ENCODE peak calls at places on chromosomes 6 and 20, in four cellular contexts. B is activated effector memory CD4-positive, alpha-beta T cell treated with anti-CD3 and anti-CD28 coated beads, Interleukin-2, amount 50 U/mL, for 16 hours; T is GM12865; C is hepatic stellate cell. I is an unnamed sample.
A peak's percentile ranks its signal among the peaks of the same experiment; 100 is the strongest.

GRCh38 chr6:89997456-89998445 is 103.5 kb downstream of the GJA10 start:
- DNase-seq in T (no peak), C (no peak), B (no peak), I (no peak)

GRCh38 chr6:7440476-7440875 is 50.9 kb downstream of the RIOK1 start:
- DNase-seq in B (no peak), T (peak; percentile 8), C (peak; percentile 70), I (no peak)

GRCh38 chr6:170514908-170515307 is 38.2 kb downstream of the PSMB1 start:
- DNase-seq in C (no peak), T (no peak), B (no peak), I (no peak)

GRCh38 chr6:87902383-87902782 is 145.3 kb upstream of the SPACA1 start:
- DNase-seq in B (no peak), C (no peak), T (no peak), I (no peak)

GRCh38 chr6:167098825-167099225 is 24.1 kb upstream of the CCR6 start:
- DNase-seq in C (no peak), B (no peak), T (peak; percentile 59), I (no peak)

GRCh38 chr20:57393321-57394086 is 2.3 kb downstream of the RBM38 start:
- DNase-seq in T (no peak), C (no peak), B (no peak), I (no peak)

GRCh38 chr20:25573288-25574251 is 11.8 kb downstream of the NINL start:
- DNase-seq in C (peak; percentile 63), B (peak; percentile 5), T (no peak), I (no peak)

GRCh38 chr20:29873946-29874345 is 1383.5 kb upstream of the DEFB115 start:
- DNase-seq in B (peak; percentile 73), T (peak; percentile 76), C (no peak), I (peak; percentile 86)

GRCh38 chr6:135922746-135923145 is 71.2 kb downstream of the PDE7B start:
- DNase-seq in B (no peak), T (no peak), C (no peak), I (no peak)

GRCh38 chr6:100103936-100104335 is 109.9 kb upstream of the MCHR2 start:
- DNase-seq in C (no peak), T (no peak), B (no peak), I (no peak)

GRCh38 chr6:155530219-155530834 is 74.7 kb upstream of the NOX3 start:
- DNase-seq in B (no peak), C (peak; percentile 11), T (peak; percentile 75), I (no peak)

GRCh38 chr6:148905901-148906300 is 159.1 kb downstream of the UST start:
- DNase-seq in T (no peak), B (no peak), C (no peak), I (no peak)

GRCh38 chr20:38290829-38291581 is 13.0 kb upstream of the BPI start:
- DNase-seq in B (peak; percentile 41), C (peak; percentile 90), T (peak; percentile 11), I (no peak)

GRCh38 chr6:33585403-33586107 is 5.5 kb upstream of the BAK1 start:
- DNase-seq in B (peak; percentile 95), C (peak; percentile 79), T (peak; percentile 93), I (peak; percentile 88)

GRCh38 chr6:56399672-56400263 is 152.4 kb upstream of the COL21A1 start:
- DNase-seq in T (no peak), B (no peak), C (no peak), I (no peak)

GRCh38 chr20:1150218-1150617 is 31.8 kb downstream of the PSMF1 start:
- DNase-seq in T (no peak), B (no peak), C (no peak), I (no peak)

GRCh38 chr6:29651413-29652197 is 5.3 kb upstream of the MOG start:
- DNase-seq in C (peak; percentile 65), B (no peak), T (peak; percentile 46), I (no peak)

GRCh38 chr20:23664954-23665353 is 23.9 kb downstream of the CST4 start:
- DNase-seq in C (no peak), B (no peak), T (no peak), I (no peak)

GRCh38 chr6:31717499-31718222 is 2.5 kb downstream of the LY6G6D start:
- DNase-seq in T (no peak), B (no peak), C (no peak), I (no peak)

GRCh38 chr6:42367353-42368011 is 84.2 kb downstream of the TRERF1 start:
- DNase-seq in C (peak; percentile 34), B (peak; percentile 65), T (peak; percentile 88), I (peak; percentile 84)

GRCh38 chr6:41546475-41546865 is 289 bp downstream of the FOXP4 start:
- DNase-seq in C (peak; percentile 68), B (no peak), T (no peak), I (no peak)

GRCh38 chr6:22717906-22718305 is 148.5 kb downstream of the HDGFL1 start:
- DNase-seq in T (no peak), B (no peak), C (no peak), I (no peak)

GRCh38 chr6:94651239-94651638 is 926.1 kb upstream of the MANEA start:
- DNase-seq in C (no peak), T (no peak), B (no peak), I (no peak)

GRCh38 chr6:11009353-11009752 is 34.8 kb downstream of the ELOVL2 start:
- DNase-seq in B (no peak), T (peak; percentile 51), C (peak; percentile 47), I (no peak)

GRCh38 chr20:841568-842546 is 8.3 kb downstream of the FAM110A start:
- DNase-seq in T (no peak), B (no peak), C (no peak), I (no peak)

GRCh38 chr6:26555505-26556262 is 17.5 kb downstream of the HMGN4 start:
- DNase-seq in C (no peak), T (peak; percentile 49), B (no peak), I (no peak)

GRCh38 chr6:56798163-56798562 is 155.5 kb upstream of the DST start:
- DNase-seq in C (peak; percentile 31), B (no peak), T (no peak), I (no peak)

GRCh38 chr6:169097336-169098052 is 156.2 kb downstream of the THBS2 start:
- DNase-seq in T (no peak), B (no peak), C (peak; percentile 84), I (no peak)

GRCh38 chr6:13355043-13355945 is 27.0 kb upstream of the TBC1D7 start:
- DNase-seq in T (peak; percentile 74), B (peak; percentile 65), C (peak; percentile 82), I (no peak)

I was measured in cardiac septum.